ENCODE peak calls at places on chromosomes 16 and 17, in nine cellular contexts. P, G, Q, D, N, W, S, O and I are unnamed samples. For H3K4me1 and H3K36me3, the result is how much of the 10 kb centered on the place peaks cover.

GRCh38 chr17:31537558-31537957 is 146.1 kb downstream of the RAB11FIP4 start:
- DNase-seq in P (no peak), G (peak), Q (no peak), D (no peak), N (no peak), W (no peak), S (peak), O (no peak), I (no peak)

GRCh38 chr17:39903158-39903884 is 15.1 kb downstream of the GSDMB start:
- DNase-seq in P (no peak), G (no peak), Q (no peak), D (no peak), N (no peak), W (no peak), S (no peak), O (no peak), I (no peak)

GRCh38 chr17:76432712-76433336 is 20.1 kb downstream of the UBE2O start:
- DNase-seq in P (no peak), G (no peak), Q (peak), D (no peak), N (no peak), W (no peak), S (no peak), O (no peak), I (peak)

GRCh38 chr17:49343273-49343672 is 18.8 kb downstream of the ZNF652 start:
- DNase-seq in P (no peak), G (no peak), Q (no peak), D (no peak), N (peak), W (no peak), S (no peak), O (no peak), I (peak)

GRCh38 chr17:65514541-65514940 is 46.9 kb downstream of the AXIN2 start:
- DNase-seq in P (no peak), G (no peak), Q (no peak), D (no peak), N (no peak), W (no peak), S (no peak), O (no peak), I (no peak)

GRCh38 chr16:49526966-49527365 is 153.4 kb downstream of the C16orf78 start:
- DNase-seq in P (no peak), G (no peak), Q (no peak), D (no peak), N (no peak), W (no peak), S (no peak), O (no peak), I (no peak)

GRCh38 chr16:47375423-47375822 is 85.4 kb downstream of the ITFG1 start:
- DNase-seq in P (no peak), G (no peak), Q (no peak), D (no peak), N (no peak), W (no peak), S (no peak), O (no peak), I (peak)

GRCh38 chr17:40139566-40140058 is 725 bp upstream of the CASC3 start:
- DNase-seq in P (no peak), G (peak), Q (no peak), D (no peak), N (no peak), W (peak), S (no peak), O (no peak), I (no peak)

GRCh38 chr17:21689604-21690003 is 2.7 kb upstream of the KCNJ18 start:
- DNase-seq in P (no peak), G (no peak), Q (peak), D (no peak), N (no peak), W (no peak), S (no peak), O (peak), I (no peak)

GRCh38 chr17:42474270-42474669 is 15.6 kb downstream of the ATP6V0A1 start:
- DNase-seq in P (no peak), G (no peak), Q (no peak), D (no peak), N (no peak), W (no peak), S (no peak), O (no peak), I (no peak)

GRCh38 chr17:9942885-9943284 is 37.8 kb upstream of the RCVRN start:
- DNase-seq in P (no peak), G (no peak), Q (no peak), D (no peak), N (no peak), W (no peak), S (no peak), O (no peak), I (no peak)

GRCh38 chr17:63447688-63448005 is 1.5 kb upstream of the CYB561 start:
- DNase-seq in P (peak), G (no peak), Q (no peak), D (no peak), N (no peak), W (no peak), S (no peak), O (no peak), I (no peak)

GRCh38 chr16:82083710-82084353 is 48.8 kb downstream of the HSD17B2 start:
- DNase-seq in P (no peak), G (no peak), Q (no peak), D (no peak), N (no peak), W (no peak), S (no peak), O (no peak), I (no peak)

GRCh38 chr16:74999208-74999682 is 421 bp downstream of the ZNRF1 start:
- DNase-seq in P (no peak), G (peak), Q (no peak), D (peak), N (peak), W (peak), S (no peak), O (no peak), I (peak)

GRCh38 chr17:48100160-48100559 is 1.1 kb downstream of the CBX1 start:
- DNase-seq in P (no peak), G (no peak), Q (no peak), D (no peak), N (no peak), W (no peak), S (no peak), O (no peak), I (no peak)

GRCh38 chr17:80082403-80083135 is 18.8 kb upstream of the GAA start:
- DNase-seq in P (peak), G (peak), Q (peak), D (no peak), N (peak), W (peak), S (peak), O (peak), I (peak)

GRCh38 chr16:73020409-73020884 is 27.5 kb downstream of the ZFHX3 start:
- DNase-seq in P (no peak), G (peak), Q (peak), D (peak), N (no peak), W (peak), S (peak), O (peak), I (no peak)

GRCh38 chr16:2749476-2749875 is 3.0 kb upstream of the SRRM2 start:
- DNase-seq in P (no peak), G (no peak), Q (no peak), D (no peak), N (no peak), W (no peak), S (no peak), O (no peak), I (no peak)

GRCh38 chr16:66030036-66030435 is 336.5 kb upstream of the CDH5 start:
- DNase-seq in P (no peak), G (no peak), Q (no peak), D (no peak), N (no peak), W (no peak), S (peak), O (no peak), I (no peak)

GRCh38 chr17:38455288-38455915 is 27.1 kb downstream of the ARHGAP23 start:
- DNase-seq in P (peak), G (no peak), Q (no peak), D (no peak), N (no peak), W (no peak), S (no peak), O (no peak), I (no peak)

GRCh38 chr16:17529982-17530760 is 59.4 kb upstream of the XYLT1 start:
- DNase-seq in P (no peak), G (no peak), Q (no peak), D (no peak), N (no peak), W (no peak), S (peak), O (no peak), I (no peak)

GRCh38 chr17:36837616-36838272 is 99.5 kb upstream of the LHX1 start:
- DNase-seq in P (no peak), G (no peak), Q (no peak), D (no peak), N (no peak), W (no peak), S (no peak), O (no peak), I (peak)

GRCh38 chr17:14308965-14309879 is 8.3 kb downstream of the HS3ST3B1 start:
- DNase-seq in P (peak), G (peak), Q (no peak), D (peak), N (peak), W (peak), S (peak), O (peak), I (peak)

GRCh38 chr17:81846743-81847689 is 12.2 kb upstream of the PPP1R27 start:
- DNase-seq in P (no peak), G (no peak), Q (no peak), D (no peak), N (no peak), W (no peak), S (no peak), O (no peak), I (no peak)

GRCh38 chr16:3511286-3512180 is 10.7 kb downstream of the CLUAP1 start:
- DNase-seq in P (no peak), G (no peak), Q (no peak), D (no peak), N (no peak), W (no peak), S (peak), O (no peak), I (no peak)

GRCh38 chr16:3945751-3946603 is 65.5 kb upstream of the CREBBP start:
- DNase-seq in P (no peak), G (peak), Q (peak), D (no peak), N (no peak), W (no peak), S (no peak), O (no peak), I (peak)

GRCh38 chr16:22257440-22257839 is 39.8 kb upstream of the POLR3E start:
- DNase-seq in P (no peak), G (no peak), Q (no peak), D (no peak), N (no peak), W (no peak), S (no peak), O (no peak), I (no peak)

GRCh38 chr17:36880506-36880905 is 56.8 kb upstream of the LHX1 start:
- DNase-seq in P (no peak), G (no peak), Q (no peak), D (no peak), N (no peak), W (no peak), S (no peak), O (no peak), I (no peak)

GRCh38 chr17:46195217-46195855 is 2.1 kb upstream of the KANSL1 start:
- DNase-seq in P (no peak), G (no peak), Q (no peak), D (no peak), N (no peak), W (no peak), S (no peak), O (no peak), I (no peak)

GRCh38 chr17:40312893-40313659 is 4.1 kb downstream of the RARA start:
- DNase-seq in P (peak), G (no peak), Q (no peak), D (no peak), N (no peak), W (no peak), S (peak), O (no peak), I (no peak)

GRCh38 chr17:77145635-77146632 is 5.2 kb downstream of the SEC14L1 start:
- DNase-seq in P (peak), G (peak), Q (no peak), D (peak), N (no peak), W (peak), S (peak), O (peak), I (no peak)

GRCh38 chr17:8365143-8365542 is 11.4 kb downstream of the KRABD2 start:
- DNase-seq in P (no peak), G (no peak), Q (no peak), D (no peak), N (no peak), W (no peak), S (no peak), O (no peak), I (no peak)

GRCh38 chr17:64202683-64203430 is 60.2 kb downstream of the TEX2 start:
- DNase-seq in P (peak), G (no peak), Q (no peak), D (no peak), N (no peak), W (no peak), S (no peak), O (no peak), I (no peak)

GRCh38 chr17:28570716-28571254 is 539 bp downstream of the PIGS start:
- DNase-seq in P (peak), G (no peak), Q (no peak), D (peak), N (peak), W (peak), S (peak), O (no peak), I (peak)

DNA sequence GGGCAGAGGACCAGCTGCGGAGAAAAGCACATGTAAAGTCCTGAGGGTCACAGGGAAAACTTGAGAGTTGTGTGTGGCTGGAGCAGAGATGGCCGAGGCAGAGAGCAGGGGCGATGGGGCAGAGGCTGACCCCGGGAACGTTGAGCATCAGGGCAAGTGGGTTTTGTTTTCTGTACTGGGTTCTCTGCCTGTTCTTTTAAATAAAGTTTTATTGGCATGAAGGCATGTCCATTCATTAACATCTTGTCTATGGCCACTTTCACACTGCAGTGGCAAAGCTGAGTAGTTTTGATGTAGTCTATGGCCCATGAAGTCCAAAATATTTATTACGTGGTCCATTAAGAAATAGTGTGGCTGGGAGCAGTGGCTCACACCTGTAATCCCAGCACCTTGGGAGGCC is 64.4 kb downstream of the ABCC1 start:
- DNase-seq in P (no peak), G (no peak), Q (no peak), D (no peak), N (no peak), W (no peak), S (no peak), O (no peak), I (no peak)
- H3K27ac ChIP-seq in P (no peak), G (no peak), Q (no peak), D (no peak), N (no peak), W (no peak), S (no peak), O (peak), I (no peak)

DNA sequence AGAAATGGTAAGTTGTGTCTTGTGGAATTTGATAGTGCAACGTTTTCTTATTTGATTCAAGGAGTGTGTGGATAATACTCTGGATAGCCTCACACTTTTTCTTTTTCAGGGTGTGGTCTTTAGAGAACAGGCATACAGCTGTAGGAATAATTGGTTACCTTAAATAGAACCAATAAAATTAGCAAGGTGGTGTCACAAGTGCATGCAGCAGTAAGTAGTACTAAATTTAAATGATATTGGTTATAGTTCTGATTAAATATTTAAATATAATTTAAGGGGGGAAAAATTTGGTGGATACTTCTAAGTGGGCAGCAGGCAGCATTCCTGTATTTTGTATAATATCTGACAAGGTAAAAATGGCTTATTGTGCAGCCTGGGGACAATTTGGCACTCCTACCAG is 3.7 kb downstream of the HAPSTR1 start:
- DNase-seq in P (no peak), G (no peak), Q (no peak), D (no peak), N (no peak), W (no peak), S (no peak), O (no peak), I (no peak)
- H3K4me1 ChIP-seq in P (under half), G (half or more), Q (half or more), D (half or more), N (half or more), W (under half), S (under half), O (under half), I (under half)

GRCh38 chr16:12628526-12628925 is 175.2 kb downstream of the CPPED1 start:
- DNase-seq in P (no peak), G (no peak), Q (no peak), D (no peak), N (no peak), W (no peak), S (no peak), O (no peak), I (no peak)

GRCh38 chr16:12625068-12625467 is 178.6 kb downstream of the CPPED1 start:
- DNase-seq in P (no peak), G (no peak), Q (no peak), D (no peak), N (no peak), W (no peak), S (no peak), O (no peak), I (no peak)

GRCh38 chr16:12626411-12626810 is 177.3 kb downstream of the CPPED1 start:
- DNase-seq in P (no peak), G (no peak), Q (no peak), D (no peak), N (no peak), W (no peak), S (no peak), O (no peak), I (no peak)

GRCh38 chr16:12627394-12627793 is 176.3 kb downstream of the CPPED1 start:
- DNase-seq in P (no peak), G (no peak), Q (no peak), D (no peak), N (no peak), W (no peak), S (no peak), O (no peak), I (no peak)

DNA sequence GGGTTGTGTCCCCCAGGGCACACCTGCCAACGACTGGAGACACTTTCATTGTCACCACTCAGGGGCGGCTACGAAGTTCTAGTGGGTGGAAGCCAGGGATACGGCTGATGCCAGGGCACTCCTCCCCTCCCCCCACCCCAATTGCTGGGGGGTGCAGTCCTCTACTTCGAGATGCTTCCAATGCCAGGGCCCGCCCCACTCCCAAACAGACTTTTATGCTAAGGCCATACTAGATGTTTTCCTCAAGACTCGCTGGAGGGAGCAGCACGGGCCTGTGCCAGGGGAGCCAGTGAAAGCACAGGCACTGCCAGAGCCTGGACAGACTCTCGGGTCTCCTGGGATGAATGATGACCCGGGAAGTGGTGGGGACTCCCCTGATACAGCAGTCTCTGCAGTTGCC is 178.0 kb downstream of the CPPED1 start:
- DNase-seq in P (no peak), G (no peak), Q (no peak), D (no peak), N (no peak), W (no peak), S (no peak), O (no peak), I (no peak)
- H3K36me3 ChIP-seq in P (under half), G (under half), Q (under half), D (under half), N (under half), W (under half), S (under half), O (under half), I (under half)

DNA sequence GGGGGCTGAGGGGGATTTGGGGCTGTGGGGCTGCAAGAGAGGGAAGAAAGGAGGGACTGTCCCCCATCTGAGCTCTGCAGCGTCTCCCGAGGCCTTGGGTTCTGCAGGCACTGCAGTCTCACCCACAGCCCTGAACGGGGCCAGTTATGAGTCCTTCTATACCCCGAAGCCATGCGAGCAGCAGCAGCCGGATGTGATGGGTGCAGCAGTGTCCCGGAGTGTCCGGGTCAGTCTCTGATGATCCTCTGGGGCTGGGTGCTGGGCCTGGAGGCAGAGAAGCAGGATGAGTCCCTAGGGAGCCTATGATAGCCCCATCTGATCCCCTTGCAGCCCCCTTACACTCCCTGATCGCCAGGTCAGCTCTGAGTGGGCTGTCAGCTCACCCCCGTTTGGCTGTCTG is 41.5 kb downstream of the CPNE2 start:
- DNase-seq in P (no peak), G (no peak), Q (no peak), D (no peak), N (no peak), W (no peak), S (no peak), O (no peak), I (no peak)
- H3K27ac ChIP-seq in P (no peak), G (no peak), Q (no peak), D (no peak), N (peak), W (peak), S (peak), O (no peak), I (no peak)

GRCh38 chr17:60079401-60079861 is 710 bp upstream of the HEATR6 start:
- DNase-seq in P (peak), G (peak), Q (no peak), D (no peak), N (no peak), W (no peak), S (no peak), O (no peak), I (peak)
- H3K4me1 ChIP-seq in P (under half), G (under half), Q (under half), D (under half), N (under half), W (under half), S (under half), O (under half), I (under half)

DNA sequence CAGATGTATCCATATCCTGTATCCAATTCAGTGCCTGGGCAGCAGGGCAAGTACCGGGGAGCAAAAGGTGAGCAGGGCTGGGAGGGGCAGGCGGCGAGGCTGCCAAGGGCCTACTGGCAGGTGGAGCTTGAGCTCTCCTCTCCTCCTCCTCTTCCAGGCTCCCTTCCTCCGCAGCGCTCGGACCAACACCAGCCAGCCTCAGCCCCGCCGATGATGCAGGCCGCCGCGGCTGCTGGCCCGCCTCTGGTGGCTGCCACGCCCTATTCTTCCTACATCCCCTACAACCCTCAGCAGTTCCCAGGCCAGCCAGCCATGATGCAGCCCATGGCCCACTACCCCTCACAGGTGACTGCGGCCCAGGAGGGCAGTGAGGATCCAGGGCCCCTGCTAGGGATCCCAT is 11.6 kb downstream of the ATXN2L start:
- DNase-seq in P (no peak), G (no peak), Q (no peak), D (no peak), N (no peak), W (no peak), S (no peak), O (no peak), I (no peak)
- H3K36me3 ChIP-seq in P (half or more), G (half or more), Q (half or more), D (under half), N (half or more), W (half or more), S (half or more), O (half or more), I (half or more)